ENCODE peak calls at places on chromosomes 13 and 19, in six cellular contexts. T, Y, R, D, O and G are unnamed samples.

GRCh38 chr13:66532146-66532545 is 698.0 kb downstream of the PCDH9 start:
- DNase-seq in D (no peak), T (peak), O (no peak), R (no peak), Y (no peak), G (no peak)

GRCh38 chr19:29268721-29269483 is 56.0 kb upstream of the UQCRFS1 start:
- DNase-seq in Y (no peak), O (no peak), T (no peak), R (no peak), D (no peak), G (no peak)

GRCh38 chr19:15379996-15380647 is 535 bp upstream of the AKAP8 start:
- DNase-seq in D (no peak), T (peak), Y (peak), O (no peak), R (peak), G (no peak)

GRCh38 chr19:7976461-7976860 is 29.0 kb downstream of the ELAVL1 start:
- DNase-seq in T (no peak), D (no peak), R (no peak), O (no peak), Y (no peak), G (no peak)

GRCh38 chr19:50486823-50487515 is 10.3 kb upstream of the GARIN5A start:
- DNase-seq in Y (no peak), D (no peak), R (peak), T (peak), O (no peak), G (peak)

GRCh38 chr19:3309724-3310123 is 56.7 kb upstream of the NFIC start:
- DNase-seq in D (no peak), Y (no peak), T (no peak), R (no peak), O (no peak), G (no peak)

GRCh38 chr13:29543230-29544215 is 52.0 kb downstream of the SLC7A1 start:
- DNase-seq in D (no peak), O (no peak), Y (no peak), R (peak), T (peak), G (no peak)

GRCh38 chr13:69970521-69970920 is 137.1 kb upstream of the ATXN8OS start:
- DNase-seq in Y (no peak), R (peak), D (no peak), T (peak), O (no peak), G (no peak)

GRCh38 chr13:66673401-66673800 is 556.7 kb downstream of the PCDH9 start:
- DNase-seq in R (no peak), D (no peak), O (no peak), Y (no peak), T (peak), G (no peak)

GRCh38 chr13:111604087-111604486 is 283.6 kb downstream of the TEX29 start:
- DNase-seq in D (no peak), O (no peak), R (no peak), T (no peak), Y (no peak), G (no peak)